ENCODE peak calls at places on chromosome 14, in eight cellular contexts. One of them, this sample, is unnamed.

GRCh38 chr14:79018846-79019245 is 848.7 kb downstream of the NRXN3 start:
- DNase-seq in stimulated activated CD4-positive, alpha-beta T cell treated with anti-CD3 and anti-CD28 coated beads, Interleukin-15, amount 100 ng/mL, for 1 hour: no peak
- DNase-seq in activated T-cell treated with anti-CD3 and anti-CD28 coated beads, Interleukin-2, amount 50 U/mL, for 4 hours: no peak
- DNase-seq in upper lobe of right lung: no peak
- DNase-seq in colonic mucosa: no peak
- DNase-seq in NK-92 treated with Interleukin-12 subunit alpha and Interleukin-12 subunit beta, amount 100 ng/mL, for 24 hours: no peak
- DNase-seq in AG04450: peak; percentile 7
- DNase-seq in NCI-H1417: no peak
- DNase-seq in this sample: no peak

GRCh38 chr14:75562048-75562447 is 16.4 kb upstream of the FLVCR2 start:
- DNase-seq in stimulated activated CD4-positive, alpha-beta T cell treated with anti-CD3 and anti-CD28 coated beads, Interleukin-15, amount 100 ng/mL, for 1 hour: peak; percentile 42
- DNase-seq in activated T-cell treated with anti-CD3 and anti-CD28 coated beads, Interleukin-2, amount 50 U/mL, for 4 hours: peak; percentile 43
- DNase-seq in upper lobe of right lung: no peak
- DNase-seq in colonic mucosa: no peak
- DNase-seq in NK-92 treated with Interleukin-12 subunit alpha and Interleukin-12 subunit beta, amount 100 ng/mL, for 24 hours: peak; percentile 56
- DNase-seq in AG04450: no peak
- DNase-seq in NCI-H1417: no peak
- DNase-seq in this sample: no peak

GRCh38 chr14:67166450-67166853 is 22.8 kb upstream of the GARIN2 start:
- DNase-seq in stimulated activated CD4-positive, alpha-beta T cell treated with anti-CD3 and anti-CD28 coated beads, Interleukin-15, amount 100 ng/mL, for 1 hour: no peak
- DNase-seq in activated T-cell treated with anti-CD3 and anti-CD28 coated beads, Interleukin-2, amount 50 U/mL, for 4 hours: peak; percentile 7
- DNase-seq in upper lobe of right lung: no peak
- DNase-seq in colonic mucosa: peak; percentile 42
- DNase-seq in NK-92 treated with Interleukin-12 subunit alpha and Interleukin-12 subunit beta, amount 100 ng/mL, for 24 hours: no peak
- DNase-seq in AG04450: peak; percentile 27
- DNase-seq in NCI-H1417: peak; percentile 38
- DNase-seq in this sample: peak; percentile 51

GRCh38 chr14:101072531-101072930 is 169.0 kb upstream of the RTL1 start:
- DNase-seq in stimulated activated CD4-positive, alpha-beta T cell treated with anti-CD3 and anti-CD28 coated beads, Interleukin-15, amount 100 ng/mL, for 1 hour: no peak
- DNase-seq in activated T-cell treated with anti-CD3 and anti-CD28 coated beads, Interleukin-2, amount 50 U/mL, for 4 hours: no peak
- DNase-seq in upper lobe of right lung: peak; percentile 33
- DNase-seq in colonic mucosa: peak; percentile 13
- DNase-seq in NK-92 treated with Interleukin-12 subunit alpha and Interleukin-12 subunit beta, amount 100 ng/mL, for 24 hours: no peak
- DNase-seq in AG04450: no peak
- DNase-seq in NCI-H1417: no peak
- DNase-seq in this sample: no peak

GRCh38 chr14:29643415-29644206 is 284.0 kb downstream of the PRKD1 start:
- DNase-seq in stimulated activated CD4-positive, alpha-beta T cell treated with anti-CD3 and anti-CD28 coated beads, Interleukin-15, amount 100 ng/mL, for 1 hour: no peak
- DNase-seq in activated T-cell treated with anti-CD3 and anti-CD28 coated beads, Interleukin-2, amount 50 U/mL, for 4 hours: no peak
- DNase-seq in upper lobe of right lung: no peak
- DNase-seq in colonic mucosa: no peak
- DNase-seq in NK-92 treated with Interleukin-12 subunit alpha and Interleukin-12 subunit beta, amount 100 ng/mL, for 24 hours: no peak
- DNase-seq in AG04450: no peak
- DNase-seq in NCI-H1417: no peak
- DNase-seq in this sample: no peak

GRCh38 chr14:70651522-70651921 is 9.8 kb downstream of the TTC9 start:
- DNase-seq in stimulated activated CD4-positive, alpha-beta T cell treated with anti-CD3 and anti-CD28 coated beads, Interleukin-15, amount 100 ng/mL, for 1 hour: no peak
- DNase-seq in activated T-cell treated with anti-CD3 and anti-CD28 coated beads, Interleukin-2, amount 50 U/mL, for 4 hours: no peak
- DNase-seq in upper lobe of right lung: no peak
- DNase-seq in colonic mucosa: no peak
- DNase-seq in NK-92 treated with Interleukin-12 subunit alpha and Interleukin-12 subunit beta, amount 100 ng/mL, for 24 hours: no peak
- DNase-seq in AG04450: no peak
- DNase-seq in NCI-H1417: no peak
- DNase-seq in this sample: no peak

GRCh38 chr14:54392131-54392859 is 4.5 kb upstream of the CDKN3 start:
- DNase-seq in stimulated activated CD4-positive, alpha-beta T cell treated with anti-CD3 and anti-CD28 coated beads, Interleukin-15, amount 100 ng/mL, for 1 hour: no peak
- DNase-seq in activated T-cell treated with anti-CD3 and anti-CD28 coated beads, Interleukin-2, amount 50 U/mL, for 4 hours: no peak
- DNase-seq in upper lobe of right lung: no peak
- DNase-seq in colonic mucosa: no peak
- DNase-seq in NK-92 treated with Interleukin-12 subunit alpha and Interleukin-12 subunit beta, amount 100 ng/mL, for 24 hours: no peak
- DNase-seq in AG04450: no peak
- DNase-seq in NCI-H1417: no peak
- DNase-seq in this sample: no peak

GRCh38 chr14:75578786-75579781 is 664 bp downstream of the FLVCR2 start:
- DNase-seq in stimulated activated CD4-positive, alpha-beta T cell treated with anti-CD3 and anti-CD28 coated beads, Interleukin-15, amount 100 ng/mL, for 1 hour: no peak
- DNase-seq in activated T-cell treated with anti-CD3 and anti-CD28 coated beads, Interleukin-2, amount 50 U/mL, for 4 hours: no peak
- DNase-seq in upper lobe of right lung: peak; percentile 69
- DNase-seq in colonic mucosa: peak; percentile 64
- DNase-seq in NK-92 treated with Interleukin-12 subunit alpha and Interleukin-12 subunit beta, amount 100 ng/mL, for 24 hours: no peak
- DNase-seq in AG04450: no peak
- DNase-seq in NCI-H1417: no peak
- DNase-seq in this sample: peak; percentile 14

GRCh38 chr14:89534896-89535615 is 118.0 kb upstream of the FOXN3 start:
- DNase-seq in stimulated activated CD4-positive, alpha-beta T cell treated with anti-CD3 and anti-CD28 coated beads, Interleukin-15, amount 100 ng/mL, for 1 hour: no peak
- DNase-seq in activated T-cell treated with anti-CD3 and anti-CD28 coated beads, Interleukin-2, amount 50 U/mL, for 4 hours: no peak
- DNase-seq in upper lobe of right lung: no peak
- DNase-seq in colonic mucosa: no peak
- DNase-seq in NK-92 treated with Interleukin-12 subunit alpha and Interleukin-12 subunit beta, amount 100 ng/mL, for 24 hours: no peak
- DNase-seq in AG04450: peak; percentile 21
- DNase-seq in NCI-H1417: no peak
- DNase-seq in this sample: no peak

GRCh38 chr14:93759781-93760307 is 28.4 kb downstream of the PRIMA1 start:
- DNase-seq in stimulated activated CD4-positive, alpha-beta T cell treated with anti-CD3 and anti-CD28 coated beads, Interleukin-15, amount 100 ng/mL, for 1 hour: no peak
- DNase-seq in activated T-cell treated with anti-CD3 and anti-CD28 coated beads, Interleukin-2, amount 50 U/mL, for 4 hours: no peak
- DNase-seq in upper lobe of right lung: no peak
- DNase-seq in colonic mucosa: peak; percentile 23
- DNase-seq in NK-92 treated with Interleukin-12 subunit alpha and Interleukin-12 subunit beta, amount 100 ng/mL, for 24 hours: no peak
- DNase-seq in AG04450: no peak
- DNase-seq in NCI-H1417: no peak
- DNase-seq in this sample: no peak

This sample was measured in Calu3.